ENCODE peak calls at places on chromosome 5, in ten cellular contexts. One of them, this sample, is unnamed.
A peak's percentile ranks its signal among the peaks of the same experiment; 100 is the strongest.

GRCh38 chr5:134145779-134146581 is 30.8 kb downstream of the SKP1 start:
- DNase-seq in EL: peak; percentile 70
- DNase-seq in NCI-H345: peak; percentile 38
- DNase-seq in dermis microvascular lymphatic vessel endothelial cell: peak; percentile 74
- DNase-seq in HuH-7.5: peak; percentile 30
- DNase-seq in skeletal muscle cell: no peak
- DNase-seq in GOT3: no peak
- DNase-seq in osteoblast: peak; percentile 93
- DNase-seq in AG08396: peak; percentile 60
- DNase-seq in NCI-H1694 treated with DMSO at 0.1 percent for 48 hours: peak; percentile 23
- DNase-seq in this sample: peak; percentile 87

GRCh38 chr5:1335540-1336095 is 9.3 kb downstream of the CLPTM1L start:
- DNase-seq in EL: no peak
- DNase-seq in NCI-H345: no peak
- DNase-seq in dermis microvascular lymphatic vessel endothelial cell: no peak
- DNase-seq in HuH-7.5: no peak
- DNase-seq in skeletal muscle cell: no peak
- DNase-seq in GOT3: no peak
- DNase-seq in osteoblast: no peak
- DNase-seq in AG08396: no peak
- DNase-seq in NCI-H1694 treated with DMSO at 0.1 percent for 48 hours: no peak
- DNase-seq in this sample: no peak

GRCh38 chr5:81292130-81292529 is 9.3 kb upstream of the ZCCHC9 start:
- DNase-seq in EL: no peak
- DNase-seq in NCI-H345: no peak
- DNase-seq in dermis microvascular lymphatic vessel endothelial cell: no peak
- DNase-seq in HuH-7.5: no peak
- DNase-seq in skeletal muscle cell: no peak
- DNase-seq in GOT3: no peak
- DNase-seq in osteoblast: no peak
- DNase-seq in AG08396: no peak
- DNase-seq in NCI-H1694 treated with DMSO at 0.1 percent for 48 hours: no peak
- DNase-seq in this sample: no peak

GRCh38 chr5:127936439-127936972 is 147.1 kb upstream of the SLC12A2 start:
- DNase-seq in EL: no peak
- DNase-seq in NCI-H345: no peak
- DNase-seq in dermis microvascular lymphatic vessel endothelial cell: no peak
- DNase-seq in HuH-7.5: no peak
- DNase-seq in skeletal muscle cell: no peak
- DNase-seq in GOT3: no peak
- DNase-seq in osteoblast: no peak
- DNase-seq in AG08396: no peak
- DNase-seq in NCI-H1694 treated with DMSO at 0.1 percent for 48 hours: no peak
- DNase-seq in this sample: no peak

GRCh38 chr5:82793808-82794419 is 283.3 kb downstream of the TMEM167A start:
- DNase-seq in EL: peak; percentile 29
- DNase-seq in NCI-H345: no peak
- DNase-seq in dermis microvascular lymphatic vessel endothelial cell: peak; percentile 51
- DNase-seq in HuH-7.5: no peak
- DNase-seq in skeletal muscle cell: no peak
- DNase-seq in GOT3: no peak
- DNase-seq in osteoblast: no peak
- DNase-seq in AG08396: peak; percentile 25
- DNase-seq in NCI-H1694 treated with DMSO at 0.1 percent for 48 hours: no peak
- DNase-seq in this sample: peak; percentile 34

GRCh38 chr5:135234242-135235000 is 164.6 kb downstream of the MACROH2A1 start:
- DNase-seq in EL: no peak
- DNase-seq in NCI-H345: no peak
- DNase-seq in dermis microvascular lymphatic vessel endothelial cell: no peak
- DNase-seq in HuH-7.5: no peak
- DNase-seq in skeletal muscle cell: no peak
- DNase-seq in GOT3: no peak
- DNase-seq in osteoblast: peak; percentile 56
- DNase-seq in AG08396: no peak
- DNase-seq in NCI-H1694 treated with DMSO at 0.1 percent for 48 hours: no peak
- DNase-seq in this sample: no peak

GRCh38 chr5:132268698-132269551 is 11.4 kb downstream of the PDLIM4 start:
- DNase-seq in EL: peak; percentile 90
- DNase-seq in NCI-H345: no peak
- DNase-seq in dermis microvascular lymphatic vessel endothelial cell: no peak
- DNase-seq in HuH-7.5: no peak
- DNase-seq in skeletal muscle cell: no peak
- DNase-seq in GOT3: no peak
- DNase-seq in osteoblast: peak; percentile 92
- DNase-seq in AG08396: peak; percentile 65
- DNase-seq in NCI-H1694 treated with DMSO at 0.1 percent for 48 hours: no peak
- DNase-seq in this sample: peak; percentile 46

GRCh38 chr5:109479260-109479860 is 69.6 kb upstream of the PJA2 start:
- DNase-seq in EL: peak; percentile 13
- DNase-seq in NCI-H345: no peak
- DNase-seq in dermis microvascular lymphatic vessel endothelial cell: peak; percentile 41
- DNase-seq in HuH-7.5: no peak
- DNase-seq in skeletal muscle cell: no peak
- DNase-seq in GOT3: no peak
- DNase-seq in osteoblast: no peak
- DNase-seq in AG08396: no peak
- DNase-seq in NCI-H1694 treated with DMSO at 0.1 percent for 48 hours: peak; percentile 9
- DNase-seq in this sample: no peak

GRCh38 chr5:107067391-107067790 is 603.3 kb downstream of the EFNA5 start:
- DNase-seq in EL: no peak
- DNase-seq in NCI-H345: no peak
- DNase-seq in dermis microvascular lymphatic vessel endothelial cell: no peak
- DNase-seq in HuH-7.5: no peak
- DNase-seq in skeletal muscle cell: no peak
- DNase-seq in GOT3: no peak
- DNase-seq in osteoblast: no peak
- DNase-seq in AG08396: no peak
- DNase-seq in NCI-H1694 treated with DMSO at 0.1 percent for 48 hours: no peak
- DNase-seq in this sample: no peak

This sample was measured in SJCRH30.